ENCODE peak calls at places on chromosomes 3 and 15, in four cellular contexts. R, J, P and W are unnamed samples.

GRCh38 chr3:195802261-195802701 is 9.4 kb downstream of the MUC4 start:
- DNase-seq in R (no peak), J (no peak), P (no peak), W (peak)

GRCh38 chr3:104180906-104181305 is 1185.8 kb upstream of the ALCAM start:
- DNase-seq in R (no peak), J (peak), P (no peak), W (no peak)

GRCh38 chr15:40493089-40493840 is 22.5 kb downstream of the CHST14 start:
- DNase-seq in R (no peak), J (no peak), P (no peak), W (no peak)

GRCh38 chr3:151753846-151754245 is 20.1 kb downstream of the AADACL2 start:
- DNase-seq in R (no peak), J (no peak), P (no peak), W (no peak)

GRCh38 chr15:42081463-42081830 is 12.9 kb downstream of the PLA2G4D start:
- DNase-seq in R (peak), J (no peak), P (no peak), W (no peak)

GRCh38 chr15:95698230-95698629 is 632.3 kb upstream of the NR2F2 start:
- DNase-seq in R (no peak), J (no peak), P (no peak), W (no peak)

GRCh38 chr3:127458698-127459097 is 131.8 kb downstream of the TPRA1 start:
- DNase-seq in R (no peak), J (no peak), P (peak), W (no peak)

GRCh38 chr3:196949750-196950149 is 7.4 kb upstream of the NCBP2 start:
- DNase-seq in R (no peak), J (no peak), P (no peak), W (no peak)

GRCh38 chr3:2823016-2823415 is 287.2 kb downstream of the IL5RA start:
- DNase-seq in R (no peak), J (peak), P (peak), W (no peak)

GRCh38 chr15:72778796-72779195 is 4.8 kb downstream of the ADPGK start:
- DNase-seq in R (no peak), J (no peak), P (no peak), W (no peak)

GRCh38 chr3:132083583-132084372 is 49.0 kb upstream of the CPNE4 start:
- DNase-seq in R (no peak), J (peak), P (peak), W (no peak)

GRCh38 chr3:88713233-88713691 is 394.2 kb upstream of the EPHA3 start:
- DNase-seq in R (no peak), J (peak), P (peak), W (no peak)

GRCh38 chr3:70531063-70531657 is 218.7 kb upstream of the MDFIC2 start:
- DNase-seq in R (no peak), J (peak), P (peak), W (no peak)

GRCh38 chr3:154779571-154779970 is 300.5 kb upstream of the MME start:
- DNase-seq in R (no peak), J (peak), P (peak), W (no peak)

GRCh38 chr3:127612966-127613365 is 14.8 kb downstream of the MCM2 start:
- DNase-seq in R (no peak), J (peak), P (peak), W (no peak)

GRCh38 chr3:100695696-100696095 is 13.6 kb upstream of the TFG start:
- DNase-seq in R (no peak), J (no peak), P (no peak), W (no peak)

GRCh38 chr3:146528954-146529353 is 15.5 kb downstream of the PLSCR1 start:
- DNase-seq in R (no peak), J (peak), P (no peak), W (no peak)

GRCh38 chr15:41666353-41666920 is 6.2 kb downstream of the MGA start:
- DNase-seq in R (no peak), J (peak), P (peak), W (no peak)

GRCh38 chr3:7710284-7710683 is 791.3 kb upstream of the LMCD1 start:
- DNase-seq in R (no peak), J (no peak), P (no peak), W (no peak)

GRCh38 chr3:159751141-159751540 is 237.5 kb upstream of the IL12A start:
- DNase-seq in R (no peak), J (peak), P (no peak), W (no peak)

GRCh38 chr3:147589016-147589415 is 179.9 kb downstream of the ZIC1 start:
- DNase-seq in R (no peak), J (peak), P (no peak), W (no peak)

GRCh38 chr3:134650431-134651346 is at the start of gene KY:
- DNase-seq in R (no peak), J (peak), P (peak), W (no peak)

GRCh38 chr15:88331291-88331690 is 74.8 kb upstream of the NTRK3 start:
- DNase-seq in R (no peak), J (peak), P (peak), W (peak)

GRCh38 chr3:138348107-138348949 is at the start of gene MRAS:
- DNase-seq in R (peak), J (peak), P (peak), W (no peak)
- TF ChIP-seq CTCF in R (no peak), J (peak), P (no peak), W (peak)

GRCh38 chr15:99438691-99439523 is 126.9 kb upstream of the MEF2A start:
- DNase-seq in R (peak), J (peak), P (no peak), W (peak)
- H3K4me3 ChIP-seq in R (no peak), J (no peak), P (no peak), W (no peak)

GRCh38 chr3:183845608-183846288 is 20.4 kb upstream of the MAP6D1 start:
- DNase-seq in R (no peak), J (no peak), P (no peak), W (no peak)
- TF ChIP-seq CTCF in R (no peak), J (no peak), P (no peak), W (no peak)

DNA sequence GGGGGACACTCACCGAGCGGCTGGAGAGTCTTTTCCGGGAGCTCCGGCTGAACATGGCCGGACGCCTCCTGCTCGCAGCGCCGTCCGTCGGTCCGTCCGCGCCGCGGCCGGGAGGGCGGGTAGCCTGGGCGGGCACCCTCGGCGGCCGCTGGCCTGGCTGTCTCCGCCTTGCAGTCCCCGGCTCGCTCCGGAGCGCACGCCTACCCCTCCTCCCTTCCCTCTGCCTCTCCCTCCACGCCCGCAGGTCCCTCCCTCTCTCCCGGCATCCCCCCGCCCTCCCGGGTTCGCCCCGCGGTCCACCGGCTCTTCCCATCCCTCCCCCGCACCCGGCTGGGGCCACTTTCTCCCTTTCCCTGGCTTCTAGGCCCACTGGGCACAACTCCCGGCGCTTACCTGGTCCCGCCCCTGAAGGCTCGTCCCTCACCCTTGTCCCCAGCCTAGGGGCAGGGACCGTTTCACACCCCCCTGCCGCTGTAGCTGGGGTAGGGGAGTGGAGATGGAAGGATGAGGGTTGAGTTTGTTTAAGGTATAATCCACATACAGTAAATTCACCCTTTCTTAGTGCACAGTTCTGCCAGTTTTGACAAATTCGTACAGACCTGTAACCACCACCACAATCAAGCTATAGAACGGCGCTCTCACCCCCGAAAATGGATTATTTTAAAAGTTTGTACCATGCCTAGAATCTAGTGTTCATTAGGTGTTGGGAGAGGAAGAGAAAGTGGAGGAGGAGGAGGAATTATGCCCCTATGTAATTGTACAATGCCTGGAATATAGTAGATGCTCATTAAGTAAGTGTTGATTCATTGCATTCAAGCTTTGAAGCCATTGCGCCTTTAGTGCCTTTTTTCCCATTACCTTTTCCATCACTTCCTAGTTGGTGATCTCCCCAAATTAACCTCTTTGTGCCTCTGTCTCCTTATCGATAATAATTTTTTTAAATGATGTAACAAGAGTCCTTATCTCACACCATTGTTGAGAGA is 220.3 kb upstream of the PRICKLE2 start:
- DNase-seq in R (no peak), J (no peak), P (peak), W (no peak)
- H3K4me3 ChIP-seq in R (peak), J (peak), P (peak), W (peak)

DNA sequence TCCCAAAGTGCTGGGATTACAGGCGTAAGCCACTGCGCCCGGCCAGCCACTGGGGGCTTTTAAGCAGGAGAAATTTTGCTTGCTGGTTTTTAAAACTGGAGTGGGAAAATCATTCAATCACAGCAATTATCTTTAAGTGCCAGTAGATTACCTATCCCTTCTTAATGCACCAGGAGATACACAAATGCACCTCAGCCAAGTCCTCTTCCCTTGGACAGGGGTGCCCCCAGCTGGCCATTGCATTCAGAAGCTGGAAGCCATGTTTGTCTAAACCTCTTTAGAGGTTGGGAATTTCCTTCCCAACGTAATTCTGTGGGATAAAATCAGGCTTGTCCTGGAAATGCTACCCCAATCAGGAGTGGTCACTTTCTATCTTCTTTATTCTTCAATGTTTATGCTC is 26.6 kb downstream of the MIX23 start:
- DNase-seq in R (no peak), J (peak), P (peak), W (peak)
- TF ChIP-seq CTCF in R (no peak), J (peak), P (peak), W (no peak)

GRCh38 chr3:166071831-166072230 is 234.6 kb upstream of the BCHE start:
- DNase-seq in R (no peak), J (no peak), P (no peak), W (no peak)
- H3K4me3 ChIP-seq in R (no peak), J (no peak), P (no peak), W (no peak)

GRCh38 chr15:37744521-37744920 is 189.9 kb upstream of the TMCO5A start:
- DNase-seq in R (no peak), J (no peak), P (no peak), W (no peak)

GRCh38 chr15:37740623-37741141 is 193.8 kb upstream of the TMCO5A start:
- DNase-seq in R (no peak), J (no peak), P (no peak), W (no peak)

DNA sequence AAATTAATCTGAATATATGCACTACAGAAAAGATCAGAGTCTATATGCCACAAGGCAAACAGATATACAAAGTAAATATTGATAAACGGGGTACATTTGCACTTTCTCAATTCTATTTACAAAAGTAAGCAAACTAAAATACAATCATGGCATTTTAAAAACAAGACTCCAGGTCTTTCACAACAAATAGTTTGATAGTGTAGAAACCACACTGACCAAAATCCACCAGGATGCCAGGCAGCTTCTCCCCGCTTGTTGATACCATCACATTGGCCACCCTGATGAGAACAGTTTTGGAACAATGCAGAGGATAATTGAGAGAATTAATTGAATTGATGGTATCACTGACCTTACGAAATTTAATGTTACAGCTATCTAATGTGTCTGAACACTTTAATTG is 190.6 kb upstream of the TMCO5A start:
- DNase-seq in R (no peak), J (no peak), P (no peak), W (no peak)
- TF ChIP-seq CTCF in R (no peak), J (no peak), P (no peak), W (no peak)

DNA sequence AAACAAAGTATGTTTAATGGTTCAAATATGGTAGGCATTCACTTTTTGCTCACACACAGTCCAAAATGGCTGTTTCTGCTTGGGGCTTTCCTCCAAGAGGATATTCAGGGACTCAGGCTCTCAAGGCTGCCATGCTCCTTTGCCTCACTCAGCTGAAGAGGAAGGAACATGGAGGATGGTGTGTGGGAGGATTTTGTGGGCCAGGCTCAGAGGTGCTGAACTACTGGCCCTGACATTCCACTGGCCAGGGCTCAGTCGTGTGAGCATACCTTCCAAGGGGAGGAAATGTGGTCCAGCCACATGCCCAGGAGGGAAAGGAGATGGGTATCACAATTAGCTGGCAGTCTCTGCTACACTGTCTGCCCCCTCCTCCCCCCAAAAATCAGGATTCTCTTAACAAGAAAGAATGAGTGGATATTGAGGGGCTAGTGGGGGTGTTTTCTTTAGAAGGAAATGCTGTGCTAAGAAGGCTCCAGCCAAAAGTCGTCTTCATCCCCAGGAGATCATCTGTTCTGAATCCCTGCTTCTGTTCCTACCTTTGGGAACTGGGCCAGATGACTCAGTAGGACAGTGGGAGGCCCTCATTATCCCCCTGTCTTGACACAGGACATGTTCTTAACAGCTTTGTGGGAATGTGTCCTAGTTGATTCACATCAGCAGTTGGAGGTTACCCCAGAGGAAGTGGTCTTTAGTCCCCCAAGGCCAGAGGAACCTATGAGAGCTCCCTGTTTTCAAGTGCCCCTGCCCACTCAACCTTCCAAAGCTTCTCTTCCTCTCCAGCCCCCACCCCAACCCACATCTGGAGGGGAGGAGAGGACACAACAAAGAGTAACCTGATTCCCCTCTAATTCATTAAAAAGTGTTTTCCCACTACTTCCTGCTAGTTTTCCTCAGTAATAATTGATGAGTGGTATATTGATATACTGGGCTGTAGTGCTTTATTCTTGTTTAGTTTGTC is 8.9 kb downstream of the PXYLP1 start:
- DNase-seq in R (no peak), J (peak), P (peak), W (no peak)
- H3K4me3 ChIP-seq in R (no peak), J (no peak), P (no peak), W (no peak)

GRCh38 chr3:98846101-98846500 is 55.4 kb downstream of the DCBLD2 start:
- DNase-seq in R (no peak), J (no peak), P (peak), W (no peak)

GRCh38 chr3:98843301-98843959 is 58.1 kb downstream of the DCBLD2 start:
- DNase-seq in R (no peak), J (no peak), P (peak), W (no peak)

DNA sequence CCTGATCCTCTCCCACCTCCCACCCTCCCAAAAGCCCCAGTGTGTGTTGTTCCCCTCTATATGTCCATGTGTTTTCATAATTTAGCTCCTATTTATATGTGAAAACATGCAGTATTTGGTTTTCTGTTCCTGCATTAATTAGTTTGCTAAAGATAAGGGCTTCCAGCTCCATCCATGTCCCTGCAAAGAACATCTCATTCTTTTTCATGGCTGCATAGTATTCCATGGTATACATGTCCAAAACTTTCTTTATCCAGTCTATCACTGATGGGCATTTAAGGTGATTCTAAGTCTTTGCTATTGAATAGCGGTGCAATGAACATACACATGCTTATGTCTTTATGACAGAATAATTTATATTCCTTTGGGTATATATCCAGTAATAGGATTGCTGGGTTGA is 53.4 kb downstream of the DCBLD2 start:
- DNase-seq in R (no peak), J (no peak), P (no peak), W (no peak)
- TF ChIP-seq CTCF in R (no peak), J (no peak), P (no peak), W (no peak)